ENCODE peak calls at places on chromosomes 3 and 15, in nine cellular contexts. One of them, this sample, is unnamed.
A peak's percentile ranks its signal among the peaks of the same experiment; 100 is the strongest.

GRCh38 chr3:45789235-45789812 is 7.0 kb downstream of the SLC6A20 start:
- DNase-seq in astrocyte of the cerebellum: no peak
- DNase-seq in spleen: no peak
- DNase-seq in fibroblast of lung: no peak
- DNase-seq in HFF-Myc: no peak
- DNase-seq in dorsolateral prefrontal cortex: no peak
- DNase-seq in choroid plexus epithelial cell: no peak
- DNase-seq in body of pancreas: no peak
- DNase-seq in pancreas: no peak
- DNase-seq in this sample: no peak

GRCh38 chr3:105542604-105543003 is 175.9 kb downstream of the ALCAM start:
- DNase-seq in astrocyte of the cerebellum: no peak
- DNase-seq in spleen: no peak
- DNase-seq in fibroblast of lung: no peak
- DNase-seq in HFF-Myc: no peak
- DNase-seq in dorsolateral prefrontal cortex: no peak
- DNase-seq in choroid plexus epithelial cell: no peak
- DNase-seq in body of pancreas: no peak
- DNase-seq in pancreas: no peak
- DNase-seq in this sample: no peak

GRCh38 chr15:62503451-62503850 is 338.4 kb upstream of the C2CD4B start:
- DNase-seq in astrocyte of the cerebellum: peak; percentile 45
- DNase-seq in spleen: no peak
- DNase-seq in fibroblast of lung: peak; percentile 35
- DNase-seq in HFF-Myc: no peak
- DNase-seq in dorsolateral prefrontal cortex: no peak
- DNase-seq in choroid plexus epithelial cell: peak; percentile 67
- DNase-seq in body of pancreas: peak; percentile 35
- DNase-seq in pancreas: no peak
- DNase-seq in this sample: no peak

GRCh38 chr3:8638994-8639393 is 5.6 kb downstream of the SSUH2 start:
- DNase-seq in astrocyte of the cerebellum: no peak
- DNase-seq in spleen: peak; percentile 43
- DNase-seq in fibroblast of lung: no peak
- DNase-seq in HFF-Myc: no peak
- DNase-seq in dorsolateral prefrontal cortex: no peak
- DNase-seq in choroid plexus epithelial cell: peak; percentile 38
- DNase-seq in body of pancreas: no peak
- DNase-seq in pancreas: no peak
- DNase-seq in this sample: no peak

GRCh38 chr15:75359537-75360250 is 8.7 kb downstream of the MAN2C1 start:
- DNase-seq in astrocyte of the cerebellum: no peak
- DNase-seq in spleen: no peak
- DNase-seq in fibroblast of lung: no peak
- DNase-seq in HFF-Myc: no peak
- DNase-seq in dorsolateral prefrontal cortex: peak; percentile 27
- DNase-seq in choroid plexus epithelial cell: no peak
- DNase-seq in body of pancreas: no peak
- DNase-seq in pancreas: no peak
- DNase-seq in this sample: no peak

GRCh38 chr3:74410276-74410941 is 204.1 kb downstream of the CNTN3 start:
- DNase-seq in astrocyte of the cerebellum: no peak
- DNase-seq in spleen: no peak
- DNase-seq in fibroblast of lung: no peak
- DNase-seq in HFF-Myc: no peak
- DNase-seq in dorsolateral prefrontal cortex: no peak
- DNase-seq in choroid plexus epithelial cell: no peak
- DNase-seq in body of pancreas: no peak
- DNase-seq in pancreas: no peak
- DNase-seq in this sample: no peak

GRCh38 chr3:155853214-155854146 is 747 bp downstream of the SLC33A1 start:
- DNase-seq in astrocyte of the cerebellum: no peak
- DNase-seq in spleen: peak; percentile 94
- DNase-seq in fibroblast of lung: peak; percentile 44
- DNase-seq in HFF-Myc: no peak
- DNase-seq in dorsolateral prefrontal cortex: no peak
- DNase-seq in choroid plexus epithelial cell: no peak
- DNase-seq in body of pancreas: peak; percentile 33
- DNase-seq in pancreas: no peak
- DNase-seq in this sample: peak; percentile 28

GRCh38 chr3:157130138-157130880 is 29.6 kb downstream of the CCNL1 start:
- DNase-seq in astrocyte of the cerebellum: peak; percentile 63
- DNase-seq in spleen: peak; percentile 78
- DNase-seq in fibroblast of lung: peak; percentile 74
- DNase-seq in HFF-Myc: peak; percentile 27
- DNase-seq in dorsolateral prefrontal cortex: no peak
- DNase-seq in choroid plexus epithelial cell: peak; percentile 78
- DNase-seq in body of pancreas: peak; percentile 49
- DNase-seq in pancreas: no peak
- DNase-seq in this sample: peak; percentile 63

GRCh38 chr15:70432924-70433500 is 330.3 kb downstream of the UACA start:
- DNase-seq in astrocyte of the cerebellum: no peak
- DNase-seq in spleen: no peak
- DNase-seq in fibroblast of lung: no peak
- DNase-seq in HFF-Myc: no peak
- DNase-seq in dorsolateral prefrontal cortex: no peak
- DNase-seq in choroid plexus epithelial cell: no peak
- DNase-seq in body of pancreas: no peak
- DNase-seq in pancreas: no peak
- DNase-seq in this sample: no peak

GRCh38 chr3:171770689-171771620 is 39.3 kb downstream of the PLD1 start:
- DNase-seq in astrocyte of the cerebellum: peak; percentile 67
- DNase-seq in spleen: no peak
- DNase-seq in fibroblast of lung: peak; percentile 87
- DNase-seq in HFF-Myc: peak; percentile 37
- DNase-seq in dorsolateral prefrontal cortex: no peak
- DNase-seq in choroid plexus epithelial cell: peak; percentile 97
- DNase-seq in body of pancreas: peak; percentile 74
- DNase-seq in pancreas: peak; percentile 66
- DNase-seq in this sample: peak; percentile 94

GRCh38 chr3:70006089-70006488 is 6.6 kb downstream of the SAMMSON start:
- DNase-seq in astrocyte of the cerebellum: no peak
- DNase-seq in spleen: no peak
- DNase-seq in fibroblast of lung: no peak
- DNase-seq in HFF-Myc: no peak
- DNase-seq in dorsolateral prefrontal cortex: no peak
- DNase-seq in choroid plexus epithelial cell: peak; percentile 13
- DNase-seq in body of pancreas: no peak
- DNase-seq in pancreas: no peak
- DNase-seq in this sample: no peak

GRCh38 chr3:45553469-45553974 is 41.0 kb upstream of the LIMD1 start:
- DNase-seq in astrocyte of the cerebellum: no peak
- DNase-seq in spleen: no peak
- DNase-seq in fibroblast of lung: peak; percentile 84
- DNase-seq in HFF-Myc: no peak
- DNase-seq in dorsolateral prefrontal cortex: no peak
- DNase-seq in choroid plexus epithelial cell: peak; percentile 57
- DNase-seq in body of pancreas: peak; percentile 53
- DNase-seq in pancreas: peak; percentile 62
- DNase-seq in this sample: peak; percentile 69

GRCh38 chr3:51502562-51502910 is 2.7 kb upstream of the DCAF1 start:
- DNase-seq in astrocyte of the cerebellum: no peak
- DNase-seq in spleen: no peak
- DNase-seq in fibroblast of lung: no peak
- DNase-seq in HFF-Myc: no peak
- DNase-seq in dorsolateral prefrontal cortex: no peak
- DNase-seq in choroid plexus epithelial cell: no peak
- DNase-seq in body of pancreas: no peak
- DNase-seq in pancreas: no peak
- DNase-seq in this sample: no peak

DNA sequence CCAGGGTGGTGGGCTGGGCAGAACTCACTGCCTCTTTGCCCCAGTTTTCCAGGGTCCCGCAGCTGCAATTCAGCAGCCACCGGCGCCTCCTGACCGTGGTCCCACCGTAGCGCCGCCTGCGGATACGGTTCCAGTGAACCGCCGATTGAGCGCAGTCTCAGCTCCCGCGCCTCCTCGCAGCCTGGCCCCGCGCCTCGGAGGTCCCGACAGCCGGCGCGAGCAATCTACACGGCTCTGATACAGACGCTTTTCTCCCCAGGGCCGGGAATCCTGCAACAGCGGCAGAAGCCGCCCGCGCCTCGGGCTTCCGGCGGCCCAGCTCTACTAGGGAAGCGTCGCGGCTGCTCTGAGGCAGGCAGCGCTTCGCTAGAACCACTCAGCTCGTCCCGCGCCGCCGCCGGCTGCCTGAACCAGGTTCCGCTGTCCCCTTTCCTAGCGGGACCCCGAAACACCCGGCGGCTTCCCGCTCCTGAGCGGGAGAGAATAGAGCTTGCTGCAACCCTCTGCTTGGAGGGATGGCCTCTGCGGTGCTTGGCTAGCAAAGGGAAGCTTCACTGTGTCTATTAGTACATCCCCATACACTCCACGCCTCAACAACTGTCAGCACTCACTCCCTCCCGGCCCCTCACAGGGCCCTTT is 3.1 kb downstream of the FOXL2NB start:
- DNase-seq in astrocyte of the cerebellum: no peak
- DNase-seq in spleen: no peak
- DNase-seq in fibroblast of lung: peak; percentile 53
- DNase-seq in HFF-Myc: no peak
- DNase-seq in dorsolateral prefrontal cortex: no peak
- DNase-seq in choroid plexus epithelial cell: peak; percentile 44
- DNase-seq in body of pancreas: peak; percentile 42
- DNase-seq in pancreas: no peak
- DNase-seq in this sample: peak; percentile 43
- H3K4me3 ChIP-seq in astrocyte of the cerebellum: peak overlapping the region; percentile 33
- H3K4me3 ChIP-seq in spleen: peak overlapping the region; percentile 27
- H3K4me3 ChIP-seq in fibroblast of lung: peak overlapping the region; percentile 19
- H3K4me3 ChIP-seq in HFF-Myc: peak overlapping the region; percentile 21
- H3K4me3 ChIP-seq in dorsolateral prefrontal cortex: no peak overlapping the region
- H3K4me3 ChIP-seq in choroid plexus epithelial cell: peak overlapping the region; percentile 39
- H3K4me3 ChIP-seq in body of pancreas: no peak overlapping the region
- H3K4me3 ChIP-seq in pancreas: no peak overlapping the region
- H3K4me3 ChIP-seq in this sample: peak overlapping the region; percentile 8

DNA sequence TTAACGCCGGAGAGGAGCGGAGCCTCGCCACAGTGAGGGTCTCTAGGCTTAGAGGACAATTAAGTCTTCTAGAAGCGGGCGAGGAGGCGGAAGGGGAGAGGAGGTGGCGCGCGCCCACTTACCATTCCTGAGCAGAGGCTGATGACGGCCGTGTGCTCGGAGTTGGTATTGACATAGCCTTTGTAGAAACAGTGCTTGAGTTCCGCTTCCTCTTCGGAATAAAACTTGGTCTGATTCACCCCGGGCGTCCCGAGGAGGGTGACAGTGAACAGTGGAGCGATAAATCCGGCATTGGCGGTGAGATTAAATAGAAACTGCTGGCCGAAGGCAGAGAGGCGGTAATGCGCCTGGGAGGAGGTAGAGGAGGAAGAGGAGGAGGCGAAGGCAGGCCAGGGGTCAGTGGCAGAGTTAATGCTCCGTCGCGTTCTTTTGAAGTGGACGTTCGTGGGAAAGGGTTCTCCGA is 1.3 kb downstream of the ADAMTS9 start:
- DNase-seq in astrocyte of the cerebellum: no peak
- DNase-seq in spleen: no peak
- DNase-seq in fibroblast of lung: peak; percentile 67
- DNase-seq in HFF-Myc: no peak
- DNase-seq in dorsolateral prefrontal cortex: no peak
- DNase-seq in choroid plexus epithelial cell: peak; percentile 72
- DNase-seq in body of pancreas: peak; percentile 34
- DNase-seq in pancreas: peak; percentile 20
- DNase-seq in this sample: peak; percentile 55
- TF ChIP-seq CTCF in astrocyte of the cerebellum: no peak
- TF ChIP-seq CTCF in spleen: no peak
- TF ChIP-seq CTCF in fibroblast of lung: no peak
- TF ChIP-seq CTCF in HFF-Myc: no peak
- TF ChIP-seq CTCF in dorsolateral prefrontal cortex: no peak
- TF ChIP-seq CTCF in choroid plexus epithelial cell: no peak
- TF ChIP-seq CTCF in body of pancreas: no peak
- TF ChIP-seq CTCF in pancreas: no peak
- TF ChIP-seq CTCF in this sample: no peak

DNA sequence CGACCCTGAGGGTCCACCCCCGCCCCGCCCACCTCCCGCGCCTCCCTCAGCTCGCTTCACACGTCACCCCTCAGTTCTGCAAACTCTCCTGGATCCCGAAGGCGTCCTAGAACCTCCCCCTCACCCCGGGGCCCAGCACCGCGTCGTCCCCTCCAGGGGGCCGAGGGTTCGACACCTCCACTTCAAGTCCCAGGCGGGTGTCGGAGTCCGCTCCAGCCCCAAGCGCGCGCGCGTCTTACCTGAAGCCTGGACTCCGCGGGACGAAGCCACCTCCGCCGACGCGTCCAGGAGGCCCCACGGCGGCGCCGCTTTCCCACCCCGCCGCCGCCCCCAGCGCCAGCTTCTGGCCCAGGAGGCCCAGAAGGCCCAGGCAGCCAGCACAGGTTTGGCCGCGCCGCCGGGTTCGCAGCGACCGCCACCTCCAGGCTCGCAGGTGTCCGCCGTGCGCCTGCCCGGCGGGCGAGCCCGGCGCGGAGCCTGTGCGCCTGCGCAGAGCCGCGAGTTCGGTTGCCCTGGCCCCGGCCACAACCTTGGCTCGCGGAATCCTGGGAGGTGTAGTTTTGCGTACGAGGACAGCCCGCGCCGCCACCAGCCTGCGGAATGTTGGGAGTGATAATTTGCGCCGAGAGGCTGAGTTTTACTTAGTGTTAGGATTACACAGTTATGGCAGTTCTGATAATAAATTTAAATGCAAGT is at the start of gene POMGNT2:
- DNase-seq in astrocyte of the cerebellum: peak; percentile 55
- DNase-seq in spleen: peak; percentile 97
- DNase-seq in fibroblast of lung: peak; percentile 66
- DNase-seq in HFF-Myc: peak; percentile 38
- DNase-seq in dorsolateral prefrontal cortex: peak; percentile 91
- DNase-seq in choroid plexus epithelial cell: peak; percentile 81
- DNase-seq in body of pancreas: peak; percentile 95
- DNase-seq in pancreas: peak; percentile 93
- DNase-seq in this sample: peak; percentile 86
- H3K4me3 ChIP-seq in astrocyte of the cerebellum: peak within 1 kb of the TSS; percentile 80
- H3K4me3 ChIP-seq in spleen: peak within 1 kb of the TSS; percentile 74
- H3K4me3 ChIP-seq in fibroblast of lung: peak within 1 kb of the TSS; percentile 78
- H3K4me3 ChIP-seq in HFF-Myc: peak within 1 kb of the TSS; percentile 69
- H3K4me3 ChIP-seq in dorsolateral prefrontal cortex: peak within 1 kb of the TSS; percentile 93
- H3K4me3 ChIP-seq in choroid plexus epithelial cell: peak within 1 kb of the TSS; percentile 76
- H3K4me3 ChIP-seq in body of pancreas: peak within 1 kb of the TSS; percentile 70
- H3K4me3 ChIP-seq in pancreas: peak within 1 kb of the TSS; percentile 73
- H3K4me3 ChIP-seq in this sample: peak within 1 kb of the TSS; percentile 62

DNA sequence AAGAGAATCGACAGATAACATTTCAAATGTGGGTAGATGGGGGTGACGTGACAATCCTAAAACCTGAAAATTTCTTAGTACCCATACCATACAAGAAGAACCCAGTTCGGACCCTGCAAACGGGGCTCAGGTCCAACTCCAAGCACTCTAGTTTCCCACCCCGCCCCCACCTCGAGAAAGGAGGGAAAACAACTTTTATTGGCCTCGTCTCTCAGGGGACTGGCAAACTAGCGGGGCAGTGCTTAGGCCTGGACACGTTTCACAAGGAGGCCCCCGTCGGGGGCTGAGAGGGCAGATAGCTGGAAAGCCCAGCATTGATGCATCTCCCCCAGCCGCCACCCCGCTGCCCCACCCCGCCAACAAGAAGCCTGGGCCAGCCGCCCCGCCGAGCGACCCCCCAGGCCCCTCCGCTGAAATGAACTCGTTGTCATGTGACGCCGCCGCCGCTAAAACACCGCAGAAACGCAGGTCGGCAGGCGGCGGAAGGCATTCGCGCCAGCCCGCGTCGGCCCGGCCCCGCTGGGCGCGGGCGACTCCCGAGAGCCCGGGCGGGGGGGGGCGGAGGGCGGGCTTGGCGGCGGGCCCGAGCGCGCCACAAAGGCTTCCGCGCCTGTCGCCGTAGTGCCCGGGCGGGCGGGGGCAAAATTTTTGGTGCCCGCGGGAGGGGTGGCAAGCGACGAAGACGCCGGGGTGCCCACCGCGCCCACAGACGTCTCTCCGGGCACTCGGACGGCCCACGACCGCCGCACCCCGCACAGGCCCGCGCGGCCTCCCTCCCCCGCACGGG is 726 bp downstream of the STAG1 start:
- DNase-seq in astrocyte of the cerebellum: peak; percentile 43
- DNase-seq in spleen: peak; percentile 94
- DNase-seq in fibroblast of lung: peak; percentile 74
- DNase-seq in HFF-Myc: peak; percentile 39
- DNase-seq in dorsolateral prefrontal cortex: peak; percentile 68
- DNase-seq in choroid plexus epithelial cell: peak; percentile 82
- DNase-seq in body of pancreas: peak; percentile 83
- DNase-seq in pancreas: peak; percentile 74
- DNase-seq in this sample: peak; percentile 67
- TF ChIP-seq CTCF in astrocyte of the cerebellum: no peak
- TF ChIP-seq CTCF in spleen: no peak
- TF ChIP-seq CTCF in fibroblast of lung: no peak
- TF ChIP-seq CTCF in HFF-Myc: no peak
- TF ChIP-seq CTCF in dorsolateral prefrontal cortex: no peak
- TF ChIP-seq CTCF in choroid plexus epithelial cell: no peak
- TF ChIP-seq CTCF in body of pancreas: no peak
- TF ChIP-seq CTCF in pancreas: no peak
- TF ChIP-seq CTCF in this sample: no peak

This sample was measured in epithelial cell of esophagus.